ENCODE peak calls at places on chromosomes 5 and 9, in nine cellular contexts. One of them, this sample, is unnamed.

GRCh38 chr9:88237454-88238280 is 99.4 kb upstream of the SPATA31C2 start:
- DNase-seq in dermis microvascular lymphatic vessel endothelial cell: no peak
- DNase-seq in iris pigment epithelial cell: no peak
- DNase-seq in T1000: no peak
- DNase-seq in adipocyte: peak; percentile 3
- DNase-seq in stimulated activated CD4-positive, alpha-beta T cell treated with anti-CD3 and anti-CD28 coated beads, Interleukin-2, amount 100 ng/mL, for 48 hours: no peak
- DNase-seq in cardiac muscle cell: no peak
- DNase-seq in ACHN: no peak
- DNase-seq in NCI-H69: no peak
- DNase-seq in this sample: no peak

GRCh38 chr9:2158729-2159128 is 143.6 kb downstream of the SMARCA2 start:
- DNase-seq in cardiac muscle cell: peak; percentile 12
- DNase-seq in dermis microvascular lymphatic vessel endothelial cell: no peak
- DNase-seq in ACHN: no peak
- DNase-seq in adipocyte: peak; percentile 4
- DNase-seq in NCI-H69: peak; percentile 42
- DNase-seq in T1000: no peak
- DNase-seq in stimulated activated CD4-positive, alpha-beta T cell treated with anti-CD3 and anti-CD28 coated beads, Interleukin-2, amount 100 ng/mL, for 48 hours: no peak
- DNase-seq in iris pigment epithelial cell: no peak
- DNase-seq in this sample: no peak

GRCh38 chr5:155140646-155141045 is 127.1 kb downstream of the KIF4B start:
- DNase-seq in NCI-H69: peak; percentile 81
- DNase-seq in adipocyte: no peak
- DNase-seq in T1000: no peak
- DNase-seq in dermis microvascular lymphatic vessel endothelial cell: no peak
- DNase-seq in stimulated activated CD4-positive, alpha-beta T cell treated with anti-CD3 and anti-CD28 coated beads, Interleukin-2, amount 100 ng/mL, for 48 hours: no peak
- DNase-seq in ACHN: no peak
- DNase-seq in iris pigment epithelial cell: no peak
- DNase-seq in cardiac muscle cell: no peak
- DNase-seq in this sample: no peak

GRCh38 chr9:37037137-37037743 is 3.2 kb upstream of the PAX5 start:
- DNase-seq in ACHN: no peak
- DNase-seq in stimulated activated CD4-positive, alpha-beta T cell treated with anti-CD3 and anti-CD28 coated beads, Interleukin-2, amount 100 ng/mL, for 48 hours: no peak
- DNase-seq in adipocyte: no peak
- DNase-seq in dermis microvascular lymphatic vessel endothelial cell: no peak
- DNase-seq in iris pigment epithelial cell: no peak
- DNase-seq in NCI-H69: peak; percentile 75
- DNase-seq in T1000: no peak
- DNase-seq in cardiac muscle cell: no peak
- DNase-seq in this sample: no peak

GRCh38 chr9:127693143-127693542 is 13.6 kb upstream of the CFAP157 start:
- DNase-seq in T1000: no peak
- DNase-seq in NCI-H69: no peak
- DNase-seq in iris pigment epithelial cell: no peak
- DNase-seq in stimulated activated CD4-positive, alpha-beta T cell treated with anti-CD3 and anti-CD28 coated beads, Interleukin-2, amount 100 ng/mL, for 48 hours: no peak
- DNase-seq in adipocyte: no peak
- DNase-seq in cardiac muscle cell: no peak
- DNase-seq in ACHN: no peak
- DNase-seq in dermis microvascular lymphatic vessel endothelial cell: no peak
- DNase-seq in this sample: no peak

GRCh38 chr5:1215320-1216096 is 9.7 kb upstream of the SLC6A18 start:
- DNase-seq in NCI-H69: no peak
- DNase-seq in adipocyte: no peak
- DNase-seq in ACHN: no peak
- DNase-seq in iris pigment epithelial cell: no peak
- DNase-seq in cardiac muscle cell: no peak
- DNase-seq in stimulated activated CD4-positive, alpha-beta T cell treated with anti-CD3 and anti-CD28 coated beads, Interleukin-2, amount 100 ng/mL, for 48 hours: no peak
- DNase-seq in T1000: no peak
- DNase-seq in dermis microvascular lymphatic vessel endothelial cell: no peak
- DNase-seq in this sample: no peak

GRCh38 chr9:126773004-126773607 is 31.7 kb upstream of the ZBTB43 start:
- DNase-seq in dermis microvascular lymphatic vessel endothelial cell: peak; percentile 25
- DNase-seq in ACHN: peak; percentile 33
- DNase-seq in iris pigment epithelial cell: peak; percentile 28
- DNase-seq in NCI-H69: peak; percentile 52
- DNase-seq in cardiac muscle cell: peak; percentile 30
- DNase-seq in adipocyte: peak; percentile 66
- DNase-seq in T1000: no peak
- DNase-seq in stimulated activated CD4-positive, alpha-beta T cell treated with anti-CD3 and anti-CD28 coated beads, Interleukin-2, amount 100 ng/mL, for 48 hours: no peak
- DNase-seq in this sample: no peak

GRCh38 chr9:127809562-127810377 is 7.1 kb downstream of the FPGS start:
- DNase-seq in iris pigment epithelial cell: peak; percentile 33
- DNase-seq in stimulated activated CD4-positive, alpha-beta T cell treated with anti-CD3 and anti-CD28 coated beads, Interleukin-2, amount 100 ng/mL, for 48 hours: no peak
- DNase-seq in T1000: no peak
- DNase-seq in ACHN: no peak
- DNase-seq in dermis microvascular lymphatic vessel endothelial cell: peak; percentile 45
- DNase-seq in cardiac muscle cell: peak; percentile 59
- DNase-seq in NCI-H69: no peak
- DNase-seq in adipocyte: no peak
- DNase-seq in this sample: no peak

GRCh38 chr5:157858527-157859226 is at the start of gene CLINT1:
- DNase-seq in iris pigment epithelial cell: peak; percentile 87
- DNase-seq in NCI-H69: peak; percentile 95
- DNase-seq in cardiac muscle cell: peak; percentile 89
- DNase-seq in dermis microvascular lymphatic vessel endothelial cell: peak; percentile 89
- DNase-seq in stimulated activated CD4-positive, alpha-beta T cell treated with anti-CD3 and anti-CD28 coated beads, Interleukin-2, amount 100 ng/mL, for 48 hours: peak; percentile 85
- DNase-seq in T1000: peak; percentile 78
- DNase-seq in ACHN: peak; percentile 89
- DNase-seq in adipocyte: peak; percentile 96
- DNase-seq in this sample: peak; percentile 82

GRCh38 chr9:108093773-108094675 is 604.5 kb upstream of the KLF4 start:
- DNase-seq in T1000: peak; percentile 4
- DNase-seq in iris pigment epithelial cell: peak; percentile 10
- DNase-seq in ACHN: peak; percentile 91
- DNase-seq in stimulated activated CD4-positive, alpha-beta T cell treated with anti-CD3 and anti-CD28 coated beads, Interleukin-2, amount 100 ng/mL, for 48 hours: no peak
- DNase-seq in adipocyte: no peak
- DNase-seq in cardiac muscle cell: no peak
- DNase-seq in dermis microvascular lymphatic vessel endothelial cell: no peak
- DNase-seq in NCI-H69: peak; percentile 41
- DNase-seq in this sample: no peak